ENCODE peak calls at places on chromosome 2, in five cellular contexts. K is adrenal gland, M is ovary, I is IMR-90, B is K562. Z is an unnamed sample.

GRCh38 chr2:203720922-203721672 is 14.7 kb downstream of the CD28 start:
- DNase-seq in K (no peak), I (no peak), M (no peak), B (no peak), Z (no peak)

GRCh38 chr2:144198116-144198515 is 321.8 kb downstream of the ZEB2 start:
- DNase-seq in I (peak; percentile 66), M (no peak), B (no peak), K (no peak), Z (no peak)

GRCh38 chr2:104654813-104655212 is 199.1 kb upstream of the POU3F3 start:
- DNase-seq in I (no peak), B (no peak), M (no peak), K (peak; percentile 56), Z (peak; percentile 69)

GRCh38 chr2:96317584-96317997 is 7.5 kb upstream of the ITPRIPL1 start:
- DNase-seq in M (no peak), B (no peak), K (no peak), I (no peak), Z (no peak)

GRCh38 chr2:113211226-113212105 is 37.7 kb downstream of the PSD4 start:
- DNase-seq in I (peak; percentile 49), M (peak; percentile 21), B (no peak), K (peak; percentile 52), Z (peak; percentile 58)

GRCh38 chr2:119490653-119491195 is 33.6 kb downstream of the SCTR start:
- DNase-seq in B (no peak), K (no peak), I (no peak), M (no peak), Z (no peak)

GRCh38 chr2:216348909-216349308 is 23.4 kb downstream of the MARCHF4 start:
- DNase-seq in I (peak; percentile 91), B (no peak), K (no peak), M (no peak), Z (no peak)

GRCh38 chr2:27875089-27875881 is 14.9 kb downstream of the RBKS start:
- DNase-seq in I (no peak), K (peak; percentile 57), B (no peak), M (no peak), Z (no peak)

GRCh38 chr2:22478329-22478728 is 906.6 kb upstream of the KLHL29 start:
- DNase-seq in K (no peak), I (no peak), M (no peak), B (no peak), Z (no peak)

GRCh38 chr2:32894119-32894728 is 52.5 kb upstream of the LTBP1 start:
- DNase-seq in M (no peak), B (peak; percentile 68), K (no peak), I (no peak), Z (no peak)

GRCh38 chr2:241068136-241068941 is 33.7 kb downstream of the MTERF4 start:
- DNase-seq in K (no peak), M (no peak), I (no peak), B (no peak), Z (no peak)

GRCh38 chr2:201630577-201630976 is 12.7 kb downstream of the TMEM237 start:
- DNase-seq in M (no peak), K (no peak), B (no peak), I (no peak), Z (no peak)

GRCh38 chr2:49240608-49241007 is 86.3 kb upstream of the FSHR start:
- DNase-seq in K (no peak), I (peak; percentile 33), B (no peak), M (no peak), Z (no peak)

GRCh38 chr2:237403024-237403882 is 10.7 kb downstream of the COL6A3 start:
- DNase-seq in M (no peak), B (no peak), I (peak; percentile 80), K (no peak), Z (no peak)

GRCh38 chr2:59932341-59932740 is 621.1 kb downstream of the BCL11A start:
- DNase-seq in M (no peak), K (no peak), B (no peak), I (no peak), Z (no peak)

GRCh38 chr2:177758591-177759371 is 313.8 kb downstream of the PDE11A start:
- DNase-seq in M (peak; percentile 76), K (peak; percentile 65), B (peak; percentile 45), I (peak; percentile 42), Z (no peak)

GRCh38 chr2:50591642-50592041 is 440.3 kb downstream of the NRXN1 start:
- DNase-seq in I (no peak), M (no peak), B (no peak), K (no peak), Z (peak; percentile 54)

GRCh38 chr2:63544017-63544627 is 44.2 kb downstream of the WDPCP start:
- DNase-seq in M (no peak), B (peak; percentile 21), I (peak; percentile 2), K (no peak), Z (no peak)

GRCh38 chr2:21372654-21373053 is 248.9 kb downstream of the TDRD15 start:
- DNase-seq in I (peak; percentile 50), K (no peak), B (peak; percentile 14), M (no peak), Z (no peak)

GRCh38 chr2:209638346-209638745 is 133.3 kb upstream of the UNC80 start:
- DNase-seq in M (no peak), I (peak; percentile 27), K (no peak), B (no peak), Z (no peak)

GRCh38 chr2:240596080-240596460 is 9.5 kb downstream of the CAPN10 start:
- DNase-seq in K (peak; percentile 10), B (no peak), M (peak; percentile 47), I (no peak), Z (peak; percentile 41)

GRCh38 chr2:19848029-19848750 is 53.6 kb downstream of the TTC32 start:
- DNase-seq in M (no peak), B (no peak), I (no peak), K (no peak), Z (no peak)

GRCh38 chr2:127121776-127122176 is 14.8 kb upstream of the BIN1 start:
- DNase-seq in B (peak; percentile 4), M (no peak), I (no peak), K (no peak), Z (peak; percentile 69)

GRCh38 chr2:98514096-98514639 is 69.5 kb downstream of the INPP4A start:
- DNase-seq in K (no peak), B (no peak), I (no peak), M (no peak), Z (no peak)

GRCh38 chr2:17536416-17536815 is 4.1 kb upstream of the VSNL1 start:
- DNase-seq in B (no peak), K (no peak), I (no peak), M (no peak), Z (no peak)

GRCh38 chr2:174495365-174496012 is 8.7 kb upstream of the GPR155 start:
- DNase-seq in B (no peak), I (peak; percentile 7), M (no peak), K (no peak), Z (no peak)

GRCh38 chr2:134357814-134358213 is 103.9 kb downstream of the MGAT5 start:
- DNase-seq in I (no peak), B (no peak), M (no peak), K (no peak), Z (no peak)

GRCh38 chr2:212968284-212969081 is 182.9 kb downstream of the IKZF2 start:
- DNase-seq in K (no peak), I (no peak), M (no peak), B (no peak), Z (no peak)

GRCh38 chr2:232574674-232575403 is 24.4 kb downstream of the EIF4E2 start:
- DNase-seq in B (no peak), M (no peak), K (no peak), I (peak; percentile 83), Z (no peak)

GRCh38 chr2:207499114-207499513 is 30.6 kb upstream of the CREB1 start:
- DNase-seq in B (no peak), M (no peak), I (no peak), K (no peak), Z (no peak)

GRCh38 chr2:241726459-241726858 is 8.0 kb upstream of the D2HGDH start:
- DNase-seq in I (no peak), B (no peak), M (no peak), K (no peak), Z (peak; percentile 15)

GRCh38 chr2:238527565-238527964 is 100.8 kb downstream of the ASB1 start:
- DNase-seq in B (no peak), I (peak; percentile 76), K (no peak), M (no peak), Z (no peak)

GRCh38 chr2:79638410-79638809 is 125.6 kb downstream of the CTNNA2 start:
- DNase-seq in M (no peak), K (no peak), B (no peak), I (no peak), Z (no peak)

GRCh38 chr2:176107731-176108181 is 676 bp downstream of the HOXD11 start:
- DNase-seq in M (no peak), K (no peak), I (no peak), B (no peak), Z (peak; percentile 15)

GRCh38 chr2:176104338-176105077 is 2.6 kb upstream of the HOXD11 start:
- DNase-seq in M (no peak), B (no peak), I (no peak), K (peak; percentile 62), Z (peak; percentile 15)

GRCh38 chr2:176105727-176106635 is 1.1 kb upstream of the HOXD11 start:
- DNase-seq in B (no peak), K (no peak), I (no peak), M (no peak), Z (no peak)

GRCh38 chr2:176105078-176105726 is 1.9 kb upstream of the HOXD11 start:
- DNase-seq in I (no peak), K (no peak), B (no peak), M (no peak), Z (no peak)

GRCh38 chr2:176106636-176107539 is at the start of gene HOXD11:
- DNase-seq in M (no peak), I (no peak), K (no peak), B (no peak), Z (no peak)
- TF ChIP-seq POLR2A in M (no peak), I (no peak), K (no peak), B (no peak), Z (no peak)

GRCh38 chr2:39743170-39743851 is 35.7 kb downstream of the THUMPD2 start:
- DNase-seq in K (no peak), M (no peak), B (no peak), I (peak; percentile 70), Z (no peak)
- H3K27ac ChIP-seq in K (no peak overlapping the region), M (no peak overlapping the region), B (no peak overlapping the region), I (peak overlapping the region; percentile 91), Z (no peak overlapping the region)

GRCh38 chr2:131036269-131036668 is 57.0 kb downstream of the FAM168B start:
- DNase-seq in B (no peak), M (no peak), I (no peak), K (peak; percentile 7), Z (no peak)
- H3K27me3 ChIP-seq in B (peaks cover 3% of the 10 kb centered on the region), M (no peaks in the 10 kb centered on the region), I (peaks cover 24% of the 10 kb centered on the region), K (peaks cover 6% of the 10 kb centered on the region), Z (peaks cover 13% of the 10 kb centered on the region)

DNA sequence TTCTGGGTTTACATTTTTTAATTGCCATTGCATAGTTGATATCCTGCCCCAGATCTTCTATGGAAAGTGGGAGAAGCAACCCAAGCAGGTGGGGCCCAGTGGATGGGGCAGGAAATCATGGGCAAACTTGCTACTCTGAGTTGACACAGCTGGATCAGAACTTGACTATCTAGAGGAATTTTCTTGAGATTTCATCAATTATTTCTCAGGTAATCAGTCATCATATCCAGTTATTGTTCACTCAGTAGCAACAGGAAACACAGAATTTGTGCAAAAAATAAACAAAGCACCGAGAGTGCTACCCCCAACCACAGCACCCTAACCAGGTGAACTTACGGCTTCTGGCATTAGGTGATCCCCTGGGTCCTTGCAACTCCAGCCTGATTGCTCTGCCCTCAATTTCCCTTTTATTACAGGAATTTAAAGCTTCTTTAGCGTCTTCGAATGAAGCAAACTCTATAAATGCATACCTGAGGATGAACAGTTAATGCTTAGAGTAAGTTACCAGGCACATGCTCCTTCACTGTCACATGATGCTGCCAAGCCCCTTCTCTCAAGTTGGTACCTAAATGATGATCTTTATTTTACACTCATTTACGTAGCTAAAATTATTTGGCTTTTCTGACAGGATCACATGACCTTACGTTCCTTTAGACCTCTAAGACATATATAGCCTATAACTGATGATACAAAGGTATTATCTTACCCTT is 7.8 kb downstream of the NCL start:
- DNase-seq in B (no peak), I (no peak), M (no peak), K (no peak), Z (no peak)
- TF ChIP-seq POLR2A in B (no peak), I (no peak), M (no peak), K (no peak), Z (no peak)